ENCODE peak calls at places on chromosome 1, in four cellular contexts. R is Right ventricle myocardium superior, K is EH, P is left cardiac atrium. E is an unnamed sample.

GRCh38 chr1:205543351-205544305 is 39.2 kb downstream of the CDK18 start:
- DNase-seq in R (peak), K (peak), P (peak), E (peak)

GRCh38 chr1:21175324-21175669 is 1.4 kb downstream of the EIF4G3 start:
- DNase-seq in R (peak), P (peak), K (peak), E (peak)

GRCh38 chr1:233945573-233945972 is 41.1 kb downstream of the SLC35F3 start:
- DNase-seq in P (no peak), R (no peak), K (no peak), E (peak)

GRCh38 chr1:224736619-224737352 is 120.7 kb downstream of the CNIH3 start:
- DNase-seq in P (peak), R (peak), K (peak), E (peak)

GRCh38 chr1:206679738-206680211 is 4.9 kb upstream of the MAPKAPK2 start:
- DNase-seq in R (no peak), P (no peak), K (no peak), E (no peak)

GRCh38 chr1:227892930-227893695 is 54.6 kb downstream of the WNT9A start:
- DNase-seq in P (no peak), R (peak), K (no peak), E (no peak)

GRCh38 chr1:96865731-96866684 is 144.4 kb downstream of the PTBP2 start:
- DNase-seq in R (no peak), P (no peak), K (peak), E (peak)

GRCh38 chr1:245894843-245895242 is 612.2 kb downstream of the SMYD3 start:
- DNase-seq in R (no peak), K (peak), P (no peak), E (peak)

GRCh38 chr1:25435315-25436103 is 4.8 kb downstream of the MACO1 start:
- DNase-seq in R (no peak), K (peak), P (no peak), E (peak)

GRCh38 chr1:234608720-234609527 is 1.1 kb downstream of the IRF2BP2 start:
- DNase-seq in P (peak), K (no peak), R (peak), E (peak)

GRCh38 chr1:185045793-185046441 is 559 bp downstream of the RNF2 start:
- DNase-seq in P (peak), R (peak), K (peak), E (peak)

GRCh38 chr1:29584816-29585600 is 348.7 kb downstream of the PTPRU start:
- DNase-seq in R (no peak), K (no peak), P (no peak), E (no peak)

GRCh38 chr1:109532365-109533136 is 7.1 kb upstream of the GPR61 start:
- DNase-seq in P (peak), R (peak), K (peak), E (peak)